ENCODE peak calls at places on chromosomes 3 and 15, in four cellular contexts. B, Z, W and H are unnamed samples.

GRCh38 chr3:94522488-94522887 is 459.6 kb downstream of the NSUN3 start:
- DNase-seq in B (no peak), Z (no peak), W (no peak), H (no peak)

GRCh38 chr3:105503191-105503593 is 136.5 kb downstream of the ALCAM start:
- DNase-seq in B (no peak), Z (no peak), W (no peak), H (no peak)

GRCh38 chr3:152466784-152467183 is 198.1 kb downstream of the MBNL1 start:
- DNase-seq in B (no peak), Z (no peak), W (no peak), H (no peak)

GRCh38 chr15:33746203-33746602 is 222.1 kb upstream of the CHRM5 start:
- DNase-seq in B (no peak), Z (no peak), W (no peak), H (no peak)

GRCh38 chr3:33277193-33277882 is at the start of gene FBXL2:
- DNase-seq in B (peak; percentile 32), Z (peak; percentile 70), W (peak; percentile 41), H (peak; percentile 90)

GRCh38 chr3:185929192-185930151 is 8.3 kb downstream of the TRA2B start:
- DNase-seq in B (no peak), Z (no peak), W (no peak), H (no peak)

GRCh38 chr3:69084326-69084667 is 440 bp upstream of the ARL6IP5 start:
- DNase-seq in B (no peak), Z (no peak), W (no peak), H (no peak)

GRCh38 chr3:170941551-170941950 is 33.1 kb upstream of the EIF5A2 start:
- DNase-seq in B (no peak), Z (no peak), W (no peak), H (no peak)

GRCh38 chr3:48993834-48994233 is 3.8 kb downstream of the P4HTM start:
- DNase-seq in B (no peak), Z (no peak), W (no peak), H (no peak)

GRCh38 chr3:9930804-9931418 is 2.7 kb upstream of the CRELD1 start:
- DNase-seq in B (no peak), Z (no peak), W (no peak), H (no peak)

GRCh38 chr3:194141415-194142155 is 5.6 kb downstream of the HES1 start:
- DNase-seq in B (peak; percentile 95), Z (peak; percentile 92), W (peak; percentile 92), H (peak; percentile 92)

GRCh38 chr15:60299452-60300047 is 98.2 kb downstream of the ANXA2 start:
- DNase-seq in B (peak; percentile 49), Z (peak; percentile 61), W (peak; percentile 38), H (peak; percentile 55)

GRCh38 chr15:59255647-59256380 is 49.2 kb downstream of the LDHAL6B start:
- DNase-seq in B (no peak), Z (no peak), W (no peak), H (no peak)

GRCh38 chr15:69797051-69797595 is 300.6 kb downstream of the TLE3 start:
- DNase-seq in B (no peak), Z (no peak), W (no peak), H (no peak)

GRCh38 chr3:13209334-13209733 is 136.1 kb upstream of the IQSEC1 start:
- DNase-seq in B (no peak), Z (no peak), W (no peak), H (no peak)

GRCh38 chr3:11116336-11117059 is 37.8 kb upstream of the HRH1 start:
- DNase-seq in B (no peak), Z (no peak), W (no peak), H (no peak)

GRCh38 chr3:170360916-170361315 is 3.4 kb downstream of the SKIL start:
- DNase-seq in B (no peak), Z (no peak), W (no peak), H (no peak)

GRCh38 chr15:34621675-34622074 is 38.2 kb upstream of the GOLGA8B start:
- DNase-seq in B (no peak), Z (no peak), W (no peak), H (no peak)

GRCh38 chr3:66938338-66938963 is 59.7 kb upstream of the KBTBD8 start:
- DNase-seq in B (peak; percentile 19), Z (no peak), W (no peak), H (peak; percentile 57)

GRCh38 chr3:14153663-14154062 is 24.7 kb downstream of the XPC start:
- DNase-seq in B (no peak), Z (no peak), W (no peak), H (no peak)

GRCh38 chr15:40338921-40339620 is 1.7 kb downstream of the CCDC9B start:
- DNase-seq in B (no peak), Z (no peak), W (peak; percentile 56), H (peak; percentile 88)

DNA sequence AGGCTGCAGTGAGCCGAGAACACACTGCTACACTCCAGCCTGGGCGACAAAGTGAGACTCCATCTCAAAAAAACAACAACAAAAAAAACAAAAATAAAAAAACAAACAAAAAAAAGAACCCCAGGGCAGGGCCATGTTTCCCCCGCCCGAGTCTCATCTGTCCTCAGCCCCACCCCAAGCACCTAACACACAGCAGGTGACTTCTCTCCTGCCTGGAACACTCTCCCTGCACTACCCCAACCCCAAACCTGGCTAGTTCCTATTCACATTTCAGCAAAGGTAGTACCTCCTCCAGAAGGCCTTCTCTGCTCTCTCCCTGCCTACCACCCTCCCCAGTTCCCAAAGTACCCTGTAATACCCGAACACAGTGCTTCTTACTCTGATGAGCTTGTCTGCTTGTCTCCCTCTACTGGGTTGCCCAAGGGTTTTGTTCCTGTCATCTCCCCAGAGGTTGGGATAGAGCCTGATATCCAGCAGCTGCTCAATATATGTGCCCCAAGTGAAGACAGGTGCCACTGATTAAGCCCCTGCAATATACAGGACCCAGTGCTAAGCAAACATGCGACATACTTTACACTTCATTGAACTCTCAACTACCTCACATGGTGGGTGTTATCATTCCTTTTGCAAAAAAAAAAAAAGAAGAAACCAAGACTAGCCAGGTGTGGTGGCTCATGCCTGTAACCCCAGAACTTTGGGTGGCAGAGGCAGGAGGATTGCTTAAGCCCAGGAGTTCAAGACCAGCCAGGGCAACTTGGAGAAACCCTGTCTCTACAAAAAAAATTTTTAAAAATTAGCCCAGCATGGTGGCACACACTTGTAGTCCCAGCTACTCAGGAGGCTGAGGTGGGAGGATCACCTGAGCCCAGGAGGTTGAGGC is 103.6 kb downstream of the DAPK2 start:
- DNase-seq in B (no peak), Z (peak; percentile 22), W (no peak), H (no peak)
- TF ChIP-seq POLR2A in B (no peak), Z (no peak), W (no peak), H (no peak)

GRCh38 chr3:36965440-36965839 is 20.6 kb upstream of the TRANK1 start:
- DNase-seq in B (peak; percentile 21), Z (no peak), W (no peak), H (no peak)

GRCh38 chr3:36973141-36973540 is 19.8 kb downstream of the EPM2AIP1 start:
- DNase-seq in B (no peak), Z (no peak), W (no peak), H (no peak)

GRCh38 chr3:36972163-36972562 is 20.8 kb downstream of the EPM2AIP1 start:
- DNase-seq in B (no peak), Z (no peak), W (no peak), H (no peak)

GRCh38 chr3:36969085-36969484 is 23.8 kb downstream of the EPM2AIP1 start:
- DNase-seq in B (no peak), Z (no peak), W (no peak), H (no peak)

GRCh38 chr3:36969540-36970432 is 23.1 kb downstream of the EPM2AIP1 start:
- DNase-seq in B (peak; percentile 63), Z (no peak), W (no peak), H (peak; percentile 55)
- H3K27ac ChIP-seq in B (no peak overlapping the region), Z (peak overlapping the region; percentile 59), W (no peak overlapping the region), H (no peak overlapping the region)

GRCh38 chr3:180854887-180855286 is 57.6 kb upstream of the FXR1 start:
- DNase-seq in B (no peak), Z (no peak), W (no peak), H (no peak)

GRCh38 chr3:180855956-180856355 is 56.5 kb upstream of the FXR1 start:
- DNase-seq in B (no peak), Z (no peak), W (no peak), H (no peak)

GRCh38 chr3:180860180-180860858 is 52.2 kb upstream of the FXR1 start:
- DNase-seq in B (no peak), Z (no peak), W (no peak), H (no peak)

DNA sequence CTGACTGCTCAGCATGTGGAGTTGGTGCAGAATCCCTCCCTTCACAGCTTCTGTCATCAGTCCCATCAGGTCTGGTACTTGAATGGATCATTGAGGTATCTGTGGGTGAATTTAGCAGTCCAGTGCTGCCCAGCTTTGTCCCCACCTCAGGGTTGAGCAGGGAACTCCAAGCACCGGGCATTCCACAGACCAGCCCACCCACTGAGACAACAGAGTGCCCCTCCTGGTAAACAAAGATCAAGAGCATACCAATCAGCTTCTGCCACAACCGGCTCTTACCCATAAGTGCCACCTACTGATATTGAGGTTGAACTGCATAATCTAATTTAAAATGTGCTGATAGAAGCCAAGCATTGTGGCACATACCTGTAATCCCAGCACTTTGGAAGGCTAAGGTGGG is 57.1 kb upstream of the FXR1 start:
- DNase-seq in B (no peak), Z (no peak), W (no peak), H (no peak)
- TF ChIP-seq CTCF in B (no peak), Z (no peak), W (no peak), H (peak; percentile 15)

GRCh38 chr3:50302095-50303037 is 1.0 kb downstream of the HYAL1 start:
- DNase-seq in B (no peak), Z (no peak), W (no peak), H (no peak)
- TF ChIP-seq POLR2A in B (no peak), Z (no peak), W (no peak), H (no peak)

GRCh38 chr3:87733671-87734367 is 325.0 kb downstream of the CGGBP1 start:
- DNase-seq in B (peak; percentile 47), Z (peak; percentile 62), W (no peak), H (no peak)
- H3K27ac ChIP-seq in B (peak overlapping the region; percentile 22), Z (peak overlapping the region; percentile 74), W (no peak overlapping the region), H (no peak overlapping the region)

GRCh38 chr15:42483677-42484076 is 7.3 kb downstream of the ZNF106 start:
- DNase-seq in B (no peak), Z (no peak), W (no peak), H (no peak)
- TF ChIP-seq CTCF in B (no peak), Z (no peak), W (no peak), H (no peak)

GRCh38 chr3:135328036-135328435 is 533.0 kb downstream of the EPHB1 start:
- DNase-seq in B (no peak), Z (no peak), W (no peak), H (no peak)

GRCh38 chr3:135324246-135324645 is 529.2 kb downstream of the EPHB1 start:
- DNase-seq in B (no peak), Z (no peak), W (no peak), H (no peak)

GRCh38 chr3:135325726-135326245 is 530.7 kb downstream of the EPHB1 start:
- DNase-seq in B (no peak), Z (no peak), W (no peak), H (no peak)

GRCh38 chr3:135325096-135325495 is 530.0 kb downstream of the EPHB1 start:
- DNase-seq in B (no peak), Z (no peak), W (no peak), H (no peak)

GRCh38 chr3:135326851-135327250 is 531.8 kb downstream of the EPHB1 start:
- DNase-seq in B (no peak), Z (no peak), W (no peak), H (no peak)
- TF ChIP-seq POLR2A in B (no peak), Z (no peak), W (no peak), H (no peak)

DNA sequence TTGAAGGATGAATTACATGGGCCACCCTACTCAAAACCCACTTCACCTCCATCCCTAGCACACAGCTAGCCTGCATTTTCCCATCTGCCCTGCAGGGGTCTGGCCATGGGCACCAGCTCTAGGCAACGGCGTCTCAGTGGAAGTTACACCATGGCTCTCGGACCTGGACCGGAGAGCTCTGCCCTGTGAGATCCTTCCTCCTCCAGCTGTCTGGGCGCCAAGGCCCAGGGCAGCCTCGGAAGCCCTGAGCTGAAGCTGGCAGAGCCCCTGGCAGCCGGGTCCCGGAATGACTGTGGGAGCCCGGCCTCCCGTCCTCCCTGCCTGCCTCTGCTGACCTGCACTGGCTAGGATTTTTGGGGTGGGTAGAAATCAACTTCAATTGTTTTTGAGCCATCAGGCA is 98.9 kb downstream of the CHSY1 start:
- DNase-seq in B (no peak), Z (peak; percentile 28), W (no peak), H (no peak)
- H3K27ac ChIP-seq in B (no peak overlapping the region), Z (no peak overlapping the region), W (no peak overlapping the region), H (no peak overlapping the region)